ENCODE peak calls at places on chromosomes 5 and 9, in six cellular contexts. T, P, G, X, D and V are unnamed samples.

GRCh38 chr5:147046894-147047293 is 168.3 kb upstream of the PPP2R2B start:
- DNase-seq in D (no peak), G (no peak), X (no peak), P (no peak), T (no peak), V (no peak)

GRCh38 chr5:60945760-60946253 is 802 bp downstream of the NDUFAF2 start:
- DNase-seq in T (no peak), X (peak), P (no peak), G (peak), D (peak), V (no peak)

GRCh38 chr5:127754259-127754658 is 51.1 kb downstream of the CCDC192 start:
- DNase-seq in D (no peak), X (no peak), T (no peak), P (no peak), G (peak), V (no peak)

GRCh38 chr9:113464672-113465271 is 1.2 kb downstream of the RGS3 start:
- DNase-seq in T (no peak), X (no peak), P (no peak), D (no peak), G (no peak), V (no peak)

GRCh38 chr5:54093081-54093492 is 217.3 kb downstream of the ARL15 start:
- DNase-seq in P (no peak), D (peak), G (no peak), T (no peak), X (no peak), V (no peak)

GRCh38 chr5:68644971-68645370 is 429.4 kb downstream of the PIK3R1 start:
- DNase-seq in X (no peak), G (no peak), T (no peak), D (no peak), P (no peak), V (peak)

GRCh38 chr9:110531776-110532175 is 47.8 kb downstream of the SVEP1 start:
- DNase-seq in P (peak), T (no peak), X (no peak), D (peak), G (no peak), V (no peak)

GRCh38 chr5:18811616-18812015 is 1176.4 kb downstream of the CDH18 start:
- DNase-seq in X (no peak), G (no peak), T (no peak), P (no peak), D (no peak), V (no peak)

GRCh38 chr5:75034137-75034739 is 18.1 kb downstream of the GCNT4 start:
- DNase-seq in D (no peak), P (no peak), T (peak), G (no peak), X (peak), V (no peak)

GRCh38 chr5:89282832-89283510 is 400.0 kb upstream of the MEF2C start:
- DNase-seq in T (no peak), D (peak), G (peak), X (no peak), P (no peak), V (no peak)

GRCh38 chr9:76534031-76534430 is 75.0 kb downstream of the GCNT1 start:
- DNase-seq in T (no peak), D (peak), X (no peak), G (peak), P (no peak), V (no peak)

GRCh38 chr9:108272350-108272899 is 583.4 kb downstream of the ACTL7B start:
- DNase-seq in G (no peak), T (no peak), X (peak), D (peak), P (no peak), V (no peak)

GRCh38 chr5:134209477-134210240 is 16.2 kb downstream of the PPP2CA start:
- DNase-seq in T (no peak), D (no peak), P (no peak), G (no peak), X (no peak), V (no peak)

GRCh38 chr9:87267251-87267679 is 230.4 kb upstream of the DAPK1 start:
- DNase-seq in G (no peak), X (no peak), T (no peak), P (no peak), D (no peak), V (no peak)

GRCh38 chr5:170782438-170782837 is 1.1 kb upstream of the GABRP start:
- DNase-seq in X (no peak), D (no peak), P (no peak), G (no peak), T (no peak), V (no peak)

GRCh38 chr5:138960145-138960692 is 85.1 kb upstream of the LRRTM2 start:
- DNase-seq in D (no peak), T (no peak), X (no peak), G (no peak), P (no peak), V (no peak)

GRCh38 chr5:73213566-73213998 is 40.6 kb downstream of the TMEM174 start:
- DNase-seq in G (peak), D (peak), T (no peak), P (peak), X (no peak), V (peak)

GRCh38 chr9:135941288-135941995 is 19.7 kb downstream of the UBAC1 start:
- DNase-seq in D (no peak), T (no peak), X (no peak), P (no peak), G (no peak), V (no peak)

GRCh38 chr9:98778711-98779530 is 17.4 kb downstream of the ANKS6 start:
- DNase-seq in G (no peak), P (no peak), D (no peak), T (no peak), X (no peak), V (no peak)

GRCh38 chr5:178208540-178209227 is 4.4 kb downstream of the HNRNPAB start:
- DNase-seq in D (no peak), P (no peak), X (no peak), G (no peak), T (peak), V (no peak)

GRCh38 chr9:131423171-131423581 is 29.3 kb downstream of the PRRC2B start:
- DNase-seq in D (peak), P (no peak), X (no peak), G (peak), T (peak), V (peak)

GRCh38 chr9:81125446-81126092 is 563.8 kb downstream of the TLE1 start:
- DNase-seq in G (no peak), D (peak), P (no peak), X (no peak), T (no peak), V (no peak)

GRCh38 chr5:148791334-148791667 is 35.1 kb upstream of the ADRB2 start:
- DNase-seq in D (peak), T (no peak), X (peak), P (no peak), G (peak), V (no peak)

GRCh38 chr5:155938051-155938450 is 388.9 kb upstream of the SGCD start:
- DNase-seq in X (no peak), P (no peak), T (no peak), D (no peak), G (no peak), V (no peak)

GRCh38 chr9:91536211-91536691 is 112.6 kb upstream of the NFIL3 start:
- DNase-seq in D (peak), T (no peak), P (peak), G (peak), X (no peak), V (no peak)

GRCh38 chr9:127035423-127035822 is 87.0 kb downstream of the ANGPTL2 start:
- DNase-seq in P (no peak), D (no peak), X (no peak), T (no peak), G (no peak), V (no peak)